ENCODE peak calls at places on chromosomes 16 and 17, in ten cellular contexts. S is B cell, L is epithelial cell of esophagus, A is activated T-helper 1 cell treated with Interleukin-2 at 50 U/mL for 16 hours, C is NCI-H1092 treated with DMSO at 0.1 percent for 48 hours, E is activated gamma-delta T cell treated with Interleukin-2 at 50 U/mL for 16 hours, H is SW480, J is non-pigmented ciliary epithelial cell, Q is neuronal stem cell, W is T-cell. G is an unnamed sample.
A peak's percentile ranks its signal among the peaks of the same experiment; 100 is the strongest.

GRCh38 chr16:48892884-48893283 is 282.9 kb upstream of the N4BP1 start:
- DNase-seq in C (no peak), W (no peak), A (no peak), E (no peak), H (peak; percentile 5), S (no peak), J (no peak), Q (no peak), L (no peak), G (no peak)

GRCh38 chr17:50725769-50726655 is 6.6 kb downstream of the LUC7L3 start:
- DNase-seq in W (no peak), Q (no peak), S (no peak), C (no peak), A (no peak), H (no peak), L (no peak), E (no peak), J (no peak), G (no peak)

GRCh38 chr16:20761175-20761574 is 2.6 kb upstream of the ACSM3 start:
- DNase-seq in S (no peak), W (no peak), C (no peak), L (no peak), Q (no peak), E (no peak), H (no peak), A (no peak), J (no peak), G (no peak)

GRCh38 chr16:18013863-18014262 is 322.7 kb downstream of the NPIPA8 start:
- DNase-seq in S (no peak), J (no peak), H (no peak), W (no peak), C (no peak), E (no peak), L (no peak), Q (no peak), A (no peak), G (no peak)

GRCh38 chr17:9146064-9146463 is 124.8 kb downstream of the NTN1 start:
- DNase-seq in Q (no peak), C (no peak), A (no peak), E (no peak), S (no peak), L (no peak), H (no peak), W (no peak), J (no peak), G (no peak)

GRCh38 chr16:71853413-71853812 is 7.6 kb downstream of the ATXN1L start:
- DNase-seq in E (no peak), A (no peak), H (no peak), Q (no peak), C (no peak), W (no peak), S (peak; percentile 67), L (no peak), J (no peak), G (no peak)

GRCh38 chr16:3842994-3843393 is 37.5 kb downstream of the CREBBP start:
- DNase-seq in J (no peak), A (no peak), Q (no peak), H (no peak), C (no peak), W (no peak), E (no peak), S (no peak), L (peak; percentile 49), G (no peak)

GRCh38 chr17:4420692-4421131 is 13.0 kb upstream of the SPNS3 start:
- DNase-seq in Q (peak; percentile 73), L (peak; percentile 79), J (no peak), C (peak; percentile 47), E (peak; percentile 53), A (no peak), H (peak; percentile 72), S (peak; percentile 78), W (peak; percentile 40), G (peak; percentile 61)

GRCh38 chr16:14310519-14310991 is 239.4 kb downstream of the MRTFB start:
- DNase-seq in L (no peak), Q (no peak), A (no peak), H (no peak), J (no peak), W (no peak), S (peak; percentile 23), E (no peak), C (peak; percentile 16), G (no peak)

GRCh38 chr16:58717994-58718393 is 16.1 kb downstream of the GOT2 start:
- DNase-seq in C (no peak), A (no peak), E (no peak), L (no peak), Q (no peak), H (no peak), J (no peak), W (no peak), S (no peak), G (no peak)